ENCODE peak calls at places on chromosomes 2 and 18, in nine cellular contexts. One of them, this sample, is unnamed.

GRCh38 chr2:219684721-219685689 is 57.6 kb downstream of the SLC4A3 start:
- DNase-seq in EL: peak
- DNase-seq in A549: no peak
- DNase-seq in LoVo: peak
- DNase-seq in hepatic stellate cell: peak
- DNase-seq in activated CD4-positive, alpha-beta T cell treated with anti-CD3 and anti-CD28 coated beads, Interleukin-2, amount 10 ng/mL, durations not matched to agents 7 days and 5 days: peak
- DNase-seq in GM10248: peak
- DNase-seq in fibroblast of the aortic adventitia: peak
- DNase-seq in stimulated activated CD4-positive, alpha-beta T cell treated with anti-CD3 and anti-CD28 coated beads, Interleukin-1b, Interleukin-23, amount 100 ng/mL, for 1 hour: peak
- DNase-seq in this sample: peak

GRCh38 chr2:202432776-202433175 is 56.6 kb downstream of the BMPR2 start:
- DNase-seq in EL: no peak
- DNase-seq in A549: no peak
- DNase-seq in LoVo: no peak
- DNase-seq in hepatic stellate cell: no peak
- DNase-seq in activated CD4-positive, alpha-beta T cell treated with anti-CD3 and anti-CD28 coated beads, Interleukin-2, amount 10 ng/mL, durations not matched to agents 7 days and 5 days: no peak
- DNase-seq in GM10248: no peak
- DNase-seq in fibroblast of the aortic adventitia: no peak
- DNase-seq in stimulated activated CD4-positive, alpha-beta T cell treated with anti-CD3 and anti-CD28 coated beads, Interleukin-1b, Interleukin-23, amount 100 ng/mL, for 1 hour: no peak
- DNase-seq in this sample: no peak

GRCh38 chr18:77135339-77136075 is 2.9 kb upstream of the MBP start:
- DNase-seq in EL: no peak
- DNase-seq in A549: no peak
- DNase-seq in LoVo: no peak
- DNase-seq in hepatic stellate cell: no peak
- DNase-seq in activated CD4-positive, alpha-beta T cell treated with anti-CD3 and anti-CD28 coated beads, Interleukin-2, amount 10 ng/mL, durations not matched to agents 7 days and 5 days: no peak
- DNase-seq in GM10248: no peak
- DNase-seq in fibroblast of the aortic adventitia: no peak
- DNase-seq in stimulated activated CD4-positive, alpha-beta T cell treated with anti-CD3 and anti-CD28 coated beads, Interleukin-1b, Interleukin-23, amount 100 ng/mL, for 1 hour: no peak
- DNase-seq in this sample: no peak

GRCh38 chr2:106085441-106085911 is 108.6 kb downstream of the UXS1 start:
- DNase-seq in EL: peak
- DNase-seq in A549: peak
- DNase-seq in LoVo: no peak
- DNase-seq in hepatic stellate cell: peak
- DNase-seq in activated CD4-positive, alpha-beta T cell treated with anti-CD3 and anti-CD28 coated beads, Interleukin-2, amount 10 ng/mL, durations not matched to agents 7 days and 5 days: peak
- DNase-seq in GM10248: no peak
- DNase-seq in fibroblast of the aortic adventitia: peak
- DNase-seq in stimulated activated CD4-positive, alpha-beta T cell treated with anti-CD3 and anti-CD28 coated beads, Interleukin-1b, Interleukin-23, amount 100 ng/mL, for 1 hour: no peak
- DNase-seq in this sample: peak

GRCh38 chr2:120205901-120206581 is 17.2 kb downstream of the TMEM185B start:
- DNase-seq in EL: peak
- DNase-seq in A549: no peak
- DNase-seq in LoVo: no peak
- DNase-seq in hepatic stellate cell: no peak
- DNase-seq in activated CD4-positive, alpha-beta T cell treated with anti-CD3 and anti-CD28 coated beads, Interleukin-2, amount 10 ng/mL, durations not matched to agents 7 days and 5 days: peak
- DNase-seq in GM10248: peak
- DNase-seq in fibroblast of the aortic adventitia: no peak
- DNase-seq in stimulated activated CD4-positive, alpha-beta T cell treated with anti-CD3 and anti-CD28 coated beads, Interleukin-1b, Interleukin-23, amount 100 ng/mL, for 1 hour: no peak
- DNase-seq in this sample: peak

GRCh38 chr2:191802180-191802579 is 44.7 kb downstream of the CAVIN2 start:
- DNase-seq in EL: no peak
- DNase-seq in A549: no peak
- DNase-seq in LoVo: no peak
- DNase-seq in hepatic stellate cell: no peak
- DNase-seq in activated CD4-positive, alpha-beta T cell treated with anti-CD3 and anti-CD28 coated beads, Interleukin-2, amount 10 ng/mL, durations not matched to agents 7 days and 5 days: no peak
- DNase-seq in GM10248: no peak
- DNase-seq in fibroblast of the aortic adventitia: no peak
- DNase-seq in stimulated activated CD4-positive, alpha-beta T cell treated with anti-CD3 and anti-CD28 coated beads, Interleukin-1b, Interleukin-23, amount 100 ng/mL, for 1 hour: no peak
- DNase-seq in this sample: no peak

GRCh38 chr2:63665806-63666205 is 77.0 kb downstream of the MDH1 start:
- DNase-seq in EL: peak
- DNase-seq in A549: no peak
- DNase-seq in LoVo: no peak
- DNase-seq in hepatic stellate cell: peak
- DNase-seq in activated CD4-positive, alpha-beta T cell treated with anti-CD3 and anti-CD28 coated beads, Interleukin-2, amount 10 ng/mL, durations not matched to agents 7 days and 5 days: no peak
- DNase-seq in GM10248: no peak
- DNase-seq in fibroblast of the aortic adventitia: peak
- DNase-seq in stimulated activated CD4-positive, alpha-beta T cell treated with anti-CD3 and anti-CD28 coated beads, Interleukin-1b, Interleukin-23, amount 100 ng/mL, for 1 hour: no peak
- DNase-seq in this sample: no peak

GRCh38 chr2:73091696-73092095 is 20.2 kb upstream of the SFXN5 start:
- DNase-seq in EL: no peak
- DNase-seq in A549: no peak
- DNase-seq in LoVo: no peak
- DNase-seq in hepatic stellate cell: no peak
- DNase-seq in activated CD4-positive, alpha-beta T cell treated with anti-CD3 and anti-CD28 coated beads, Interleukin-2, amount 10 ng/mL, durations not matched to agents 7 days and 5 days: no peak
- DNase-seq in GM10248: no peak
- DNase-seq in fibroblast of the aortic adventitia: no peak
- DNase-seq in stimulated activated CD4-positive, alpha-beta T cell treated with anti-CD3 and anti-CD28 coated beads, Interleukin-1b, Interleukin-23, amount 100 ng/mL, for 1 hour: no peak
- DNase-seq in this sample: no peak

GRCh38 chr2:16973586-16974274 is 308.1 kb upstream of the CYRIA start:
- DNase-seq in EL: no peak
- DNase-seq in A549: no peak
- DNase-seq in LoVo: no peak
- DNase-seq in hepatic stellate cell: no peak
- DNase-seq in activated CD4-positive, alpha-beta T cell treated with anti-CD3 and anti-CD28 coated beads, Interleukin-2, amount 10 ng/mL, durations not matched to agents 7 days and 5 days: no peak
- DNase-seq in GM10248: no peak
- DNase-seq in fibroblast of the aortic adventitia: peak
- DNase-seq in stimulated activated CD4-positive, alpha-beta T cell treated with anti-CD3 and anti-CD28 coated beads, Interleukin-1b, Interleukin-23, amount 100 ng/mL, for 1 hour: no peak
- DNase-seq in this sample: no peak

GRCh38 chr2:111715987-111716900 is 167.7 kb downstream of the ANAPC1 start:
- DNase-seq in EL: no peak
- DNase-seq in A549: no peak
- DNase-seq in LoVo: no peak
- DNase-seq in hepatic stellate cell: no peak
- DNase-seq in activated CD4-positive, alpha-beta T cell treated with anti-CD3 and anti-CD28 coated beads, Interleukin-2, amount 10 ng/mL, durations not matched to agents 7 days and 5 days: no peak
- DNase-seq in GM10248: no peak
- DNase-seq in fibroblast of the aortic adventitia: no peak
- DNase-seq in stimulated activated CD4-positive, alpha-beta T cell treated with anti-CD3 and anti-CD28 coated beads, Interleukin-1b, Interleukin-23, amount 100 ng/mL, for 1 hour: no peak
- DNase-seq in this sample: no peak

GRCh38 chr18:13186687-13187086 is 31.9 kb upstream of the LDLRAD4 start:
- DNase-seq in EL: no peak
- DNase-seq in A549: no peak
- DNase-seq in LoVo: no peak
- DNase-seq in hepatic stellate cell: no peak
- DNase-seq in activated CD4-positive, alpha-beta T cell treated with anti-CD3 and anti-CD28 coated beads, Interleukin-2, amount 10 ng/mL, durations not matched to agents 7 days and 5 days: no peak
- DNase-seq in GM10248: no peak
- DNase-seq in fibroblast of the aortic adventitia: no peak
- DNase-seq in stimulated activated CD4-positive, alpha-beta T cell treated with anti-CD3 and anti-CD28 coated beads, Interleukin-1b, Interleukin-23, amount 100 ng/mL, for 1 hour: no peak
- DNase-seq in this sample: no peak

GRCh38 chr2:180706694-180707093 is 273.7 kb upstream of the UBE2E3 start:
- DNase-seq in EL: no peak
- DNase-seq in A549: no peak
- DNase-seq in LoVo: no peak
- DNase-seq in hepatic stellate cell: no peak
- DNase-seq in activated CD4-positive, alpha-beta T cell treated with anti-CD3 and anti-CD28 coated beads, Interleukin-2, amount 10 ng/mL, durations not matched to agents 7 days and 5 days: no peak
- DNase-seq in GM10248: no peak
- DNase-seq in fibroblast of the aortic adventitia: no peak
- DNase-seq in stimulated activated CD4-positive, alpha-beta T cell treated with anti-CD3 and anti-CD28 coated beads, Interleukin-1b, Interleukin-23, amount 100 ng/mL, for 1 hour: no peak
- DNase-seq in this sample: no peak

GRCh38 chr2:47695800-47696477 is 87.0 kb upstream of the MSH6 start:
- DNase-seq in EL: no peak
- DNase-seq in A549: no peak
- DNase-seq in LoVo: no peak
- DNase-seq in hepatic stellate cell: no peak
- DNase-seq in activated CD4-positive, alpha-beta T cell treated with anti-CD3 and anti-CD28 coated beads, Interleukin-2, amount 10 ng/mL, durations not matched to agents 7 days and 5 days: no peak
- DNase-seq in GM10248: no peak
- DNase-seq in fibroblast of the aortic adventitia: no peak
- DNase-seq in stimulated activated CD4-positive, alpha-beta T cell treated with anti-CD3 and anti-CD28 coated beads, Interleukin-1b, Interleukin-23, amount 100 ng/mL, for 1 hour: no peak
- DNase-seq in this sample: no peak

GRCh38 chr2:201580486-201580885 is 62.8 kb downstream of the TMEM237 start:
- DNase-seq in EL: peak
- DNase-seq in A549: peak
- DNase-seq in LoVo: no peak
- DNase-seq in hepatic stellate cell: peak
- DNase-seq in activated CD4-positive, alpha-beta T cell treated with anti-CD3 and anti-CD28 coated beads, Interleukin-2, amount 10 ng/mL, durations not matched to agents 7 days and 5 days: no peak
- DNase-seq in GM10248: no peak
- DNase-seq in fibroblast of the aortic adventitia: peak
- DNase-seq in stimulated activated CD4-positive, alpha-beta T cell treated with anti-CD3 and anti-CD28 coated beads, Interleukin-1b, Interleukin-23, amount 100 ng/mL, for 1 hour: no peak
- DNase-seq in this sample: no peak

GRCh38 chr18:28078298-28078697 is 98.6 kb downstream of the CDH2 start:
- DNase-seq in EL: no peak
- DNase-seq in A549: peak
- DNase-seq in LoVo: no peak
- DNase-seq in hepatic stellate cell: no peak
- DNase-seq in activated CD4-positive, alpha-beta T cell treated with anti-CD3 and anti-CD28 coated beads, Interleukin-2, amount 10 ng/mL, durations not matched to agents 7 days and 5 days: no peak
- DNase-seq in GM10248: no peak
- DNase-seq in fibroblast of the aortic adventitia: no peak
- DNase-seq in stimulated activated CD4-positive, alpha-beta T cell treated with anti-CD3 and anti-CD28 coated beads, Interleukin-1b, Interleukin-23, amount 100 ng/mL, for 1 hour: no peak
- DNase-seq in this sample: no peak

GRCh38 chr2:239871481-239872435 is 153.4 kb downstream of the NDUFA10 start:
- DNase-seq in EL: no peak
- DNase-seq in A549: no peak
- DNase-seq in LoVo: no peak
- DNase-seq in hepatic stellate cell: no peak
- DNase-seq in activated CD4-positive, alpha-beta T cell treated with anti-CD3 and anti-CD28 coated beads, Interleukin-2, amount 10 ng/mL, durations not matched to agents 7 days and 5 days: no peak
- DNase-seq in GM10248: no peak
- DNase-seq in fibroblast of the aortic adventitia: no peak
- DNase-seq in stimulated activated CD4-positive, alpha-beta T cell treated with anti-CD3 and anti-CD28 coated beads, Interleukin-1b, Interleukin-23, amount 100 ng/mL, for 1 hour: no peak
- DNase-seq in this sample: no peak

GRCh38 chr2:221554769-221555510 is 17.2 kb downstream of the EPHA4 start:
- DNase-seq in EL: peak
- DNase-seq in A549: no peak
- DNase-seq in LoVo: no peak
- DNase-seq in hepatic stellate cell: no peak
- DNase-seq in activated CD4-positive, alpha-beta T cell treated with anti-CD3 and anti-CD28 coated beads, Interleukin-2, amount 10 ng/mL, durations not matched to agents 7 days and 5 days: no peak
- DNase-seq in GM10248: peak
- DNase-seq in fibroblast of the aortic adventitia: peak
- DNase-seq in stimulated activated CD4-positive, alpha-beta T cell treated with anti-CD3 and anti-CD28 coated beads, Interleukin-1b, Interleukin-23, amount 100 ng/mL, for 1 hour: no peak
- DNase-seq in this sample: no peak

GRCh38 chr2:28134262-28134812 is 243.8 kb downstream of the BABAM2 start:
- DNase-seq in EL: peak
- DNase-seq in A549: peak
- DNase-seq in LoVo: peak
- DNase-seq in hepatic stellate cell: no peak
- DNase-seq in activated CD4-positive, alpha-beta T cell treated with anti-CD3 and anti-CD28 coated beads, Interleukin-2, amount 10 ng/mL, durations not matched to agents 7 days and 5 days: peak
- DNase-seq in GM10248: peak
- DNase-seq in fibroblast of the aortic adventitia: no peak
- DNase-seq in stimulated activated CD4-positive, alpha-beta T cell treated with anti-CD3 and anti-CD28 coated beads, Interleukin-1b, Interleukin-23, amount 100 ng/mL, for 1 hour: no peak
- DNase-seq in this sample: no peak

GRCh38 chr2:129771606-129772598 is 207.6 kb upstream of the RAB6C start:
- DNase-seq in EL: no peak
- DNase-seq in A549: no peak
- DNase-seq in LoVo: no peak
- DNase-seq in hepatic stellate cell: no peak
- DNase-seq in activated CD4-positive, alpha-beta T cell treated with anti-CD3 and anti-CD28 coated beads, Interleukin-2, amount 10 ng/mL, durations not matched to agents 7 days and 5 days: no peak
- DNase-seq in GM10248: no peak
- DNase-seq in fibroblast of the aortic adventitia: no peak
- DNase-seq in stimulated activated CD4-positive, alpha-beta T cell treated with anti-CD3 and anti-CD28 coated beads, Interleukin-1b, Interleukin-23, amount 100 ng/mL, for 1 hour: no peak
- DNase-seq in this sample: no peak

GRCh38 chr2:208657468-208657867 is 250.9 kb downstream of the PTH2R start:
- DNase-seq in EL: peak
- DNase-seq in A549: peak
- DNase-seq in LoVo: no peak
- DNase-seq in hepatic stellate cell: no peak
- DNase-seq in activated CD4-positive, alpha-beta T cell treated with anti-CD3 and anti-CD28 coated beads, Interleukin-2, amount 10 ng/mL, durations not matched to agents 7 days and 5 days: no peak
- DNase-seq in GM10248: no peak
- DNase-seq in fibroblast of the aortic adventitia: no peak
- DNase-seq in stimulated activated CD4-positive, alpha-beta T cell treated with anti-CD3 and anti-CD28 coated beads, Interleukin-1b, Interleukin-23, amount 100 ng/mL, for 1 hour: no peak
- DNase-seq in this sample: peak

GRCh38 chr2:234081970-234082822 is 31.7 kb downstream of the SPP2 start:
- DNase-seq in EL: no peak
- DNase-seq in A549: peak
- DNase-seq in LoVo: peak
- DNase-seq in hepatic stellate cell: no peak
- DNase-seq in activated CD4-positive, alpha-beta T cell treated with anti-CD3 and anti-CD28 coated beads, Interleukin-2, amount 10 ng/mL, durations not matched to agents 7 days and 5 days: no peak
- DNase-seq in GM10248: no peak
- DNase-seq in fibroblast of the aortic adventitia: no peak
- DNase-seq in stimulated activated CD4-positive, alpha-beta T cell treated with anti-CD3 and anti-CD28 coated beads, Interleukin-1b, Interleukin-23, amount 100 ng/mL, for 1 hour: no peak
- DNase-seq in this sample: no peak

GRCh38 chr18:7941533-7941932 is 374.4 kb downstream of the PTPRM start:
- DNase-seq in EL: no peak
- DNase-seq in A549: peak
- DNase-seq in LoVo: no peak
- DNase-seq in hepatic stellate cell: no peak
- DNase-seq in activated CD4-positive, alpha-beta T cell treated with anti-CD3 and anti-CD28 coated beads, Interleukin-2, amount 10 ng/mL, durations not matched to agents 7 days and 5 days: no peak
- DNase-seq in GM10248: no peak
- DNase-seq in fibroblast of the aortic adventitia: no peak
- DNase-seq in stimulated activated CD4-positive, alpha-beta T cell treated with anti-CD3 and anti-CD28 coated beads, Interleukin-1b, Interleukin-23, amount 100 ng/mL, for 1 hour: no peak
- DNase-seq in this sample: no peak